ENCODE peak calls at places on chromosomes 11 and 22, in eight cellular contexts. J is breast epithelium; O is lower lobe of right lung; P is CD4-positive, CD25-positive, alpha-beta regulatory T cell; H is spleen; I is SJSA1; N is IMR-90; X is CD8-positive, alpha-beta T cell. M is an unnamed sample. For H3K4me1, the result is how much of the 10 kb centered on the place peaks cover.

GRCh38 chr11:25983280-25983679 is 348.6 kb upstream of the ANO3 start:
- DNase-seq in P (no peak), H (no peak), J (no peak), O (no peak), X (no peak), N (no peak), I (no peak), M (no peak)

GRCh38 chr11:57778318-57779037 is 16.9 kb downstream of the CTNND1 start:
- DNase-seq in I (peak), J (peak), O (peak), X (no peak), P (no peak), H (peak), N (peak), M (peak)

GRCh38 chr22:46069518-46070214 is 80.7 kb upstream of the PPARA start:
- DNase-seq in O (peak), N (peak), J (peak), H (peak), I (peak), P (no peak), X (no peak), M (no peak)

GRCh38 chr22:50118557-50119168 is 28.9 kb downstream of the MOV10L1 start:
- DNase-seq in O (no peak), N (peak), H (no peak), J (no peak), P (no peak), I (peak), X (no peak), M (no peak)

GRCh38 chr11:109527496-109527895 is 105.5 kb downstream of the C11orf87 start:
- DNase-seq in H (no peak), J (no peak), N (peak), P (no peak), I (no peak), X (no peak), O (no peak), M (no peak)

GRCh38 chr11:12330491-12331231 is 46.7 kb upstream of the PARVA start:
- DNase-seq in X (no peak), O (no peak), J (no peak), H (no peak), I (no peak), N (peak), P (no peak), M (no peak)

GRCh38 chr11:72578541-72578940 is 95.7 kb downstream of the PDE2A start:
- DNase-seq in H (peak), X (no peak), I (no peak), N (no peak), P (no peak), O (no peak), J (no peak), M (no peak)

GRCh38 chr11:96337541-96338530 is 5.2 kb downstream of the MAML2 start:
- DNase-seq in X (no peak), I (no peak), J (no peak), N (peak), O (no peak), H (peak), P (peak), M (no peak)

GRCh38 chr22:36385491-36386350 is 2.0 kb downstream of the MYH9 start:
- DNase-seq in I (peak), J (peak), N (no peak), P (peak), O (peak), H (peak), X (no peak), M (peak)

GRCh38 chr11:9078113-9079041 is 13.0 kb downstream of the SCUBE2 start:
- DNase-seq in P (no peak), J (no peak), I (no peak), N (peak), O (no peak), H (no peak), X (no peak), M (no peak)

GRCh38 chr11:44305643-44306468 is 4.1 kb downstream of the ALX4 start:
- DNase-seq in N (no peak), O (peak), P (no peak), J (no peak), X (no peak), H (peak), I (no peak), M (no peak)

GRCh38 chr11:74680703-74681531 is 50.3 kb downstream of the CHRDL2 start:
- DNase-seq in J (peak), H (peak), I (no peak), N (no peak), O (no peak), X (no peak), P (no peak), M (peak)

GRCh38 chr11:61270354-61271070 is 24.6 kb downstream of the VWCE start:
- DNase-seq in H (no peak), J (no peak), N (peak), O (no peak), X (no peak), P (no peak), I (no peak), M (no peak)

GRCh38 chr22:48299124-48299523 is 1528.5 kb downstream of the BRD1 start:
- DNase-seq in P (no peak), N (no peak), J (no peak), O (no peak), I (no peak), H (no peak), X (no peak), M (no peak)

GRCh38 chr11:67437082-67437821 is at the start of gene PTPRCAP:
- DNase-seq in O (no peak), H (peak), N (no peak), P (peak), X (peak), J (no peak), I (no peak), M (no peak)
- H3K4me1 ChIP-seq in O (under half), H (half or more), N (under half), P (half or more), X (half or more), J (under half), I (under half), M (half or more)

GRCh38 chr11:69978841-69979614 is 99.1 kb upstream of the ANO1 start:
- DNase-seq in I (no peak), J (no peak), H (no peak), N (no peak), P (no peak), O (no peak), X (no peak), M (no peak)

GRCh38 chr11:69983571-69983877 is 94.6 kb upstream of the ANO1 start:
- DNase-seq in O (no peak), N (no peak), I (no peak), J (no peak), P (no peak), H (peak), X (no peak), M (no peak)

GRCh38 chr11:69982675-69983570 is 95.2 kb upstream of the ANO1 start:
- DNase-seq in P (no peak), O (no peak), I (no peak), J (no peak), H (peak), X (no peak), N (no peak), M (no peak)

GRCh38 chr11:69979632-69980031 is 98.5 kb upstream of the ANO1 start:
- DNase-seq in P (no peak), X (no peak), O (no peak), J (no peak), H (no peak), N (no peak), I (no peak), M (no peak)

GRCh38 chr11:69981119-69981770 is 96.9 kb upstream of the ANO1 start:
- DNase-seq in N (no peak), X (no peak), J (no peak), I (no peak), H (peak), P (no peak), O (no peak), M (no peak)
- H3K4me1 ChIP-seq in N (under half), X (under half), J (under half), I (under half), H (under half), P (under half), O (under half), M (under half)

DNA sequence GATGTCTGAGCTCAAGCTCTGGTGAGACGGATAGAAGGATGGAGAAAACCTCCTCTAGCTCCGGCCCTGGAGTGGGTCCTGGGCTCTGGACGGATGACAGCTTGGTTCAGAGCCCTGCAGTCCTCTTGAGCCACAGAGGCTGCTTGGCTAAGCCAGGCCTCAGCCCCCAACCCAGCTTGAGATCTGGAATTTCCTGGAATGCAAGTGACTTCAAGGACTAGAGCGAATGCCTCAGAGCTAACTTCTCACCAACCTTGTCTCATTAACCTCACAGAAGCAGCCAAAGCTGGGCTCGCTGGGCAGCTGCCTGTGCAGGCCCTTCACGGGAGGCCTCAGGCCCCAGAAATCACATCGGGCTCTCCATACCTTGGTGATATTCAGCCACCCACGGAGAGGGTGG is 73.4 kb upstream of the TTLL12 start:
- DNase-seq in P (no peak), N (no peak), O (no peak), H (no peak), X (no peak), J (no peak), I (no peak), M (no peak)
- H3K4me1 ChIP-seq in P (under half), N (under half), O (under half), H (under half), X (under half), J (under half), I (under half), M (under half)

GRCh38 chr11:103215812-103216211 is 106.6 kb downstream of the DYNC2H1 start:
- DNase-seq in P (no peak), J (no peak), X (no peak), H (no peak), O (no peak), I (no peak), N (peak), M (no peak)

DNA sequence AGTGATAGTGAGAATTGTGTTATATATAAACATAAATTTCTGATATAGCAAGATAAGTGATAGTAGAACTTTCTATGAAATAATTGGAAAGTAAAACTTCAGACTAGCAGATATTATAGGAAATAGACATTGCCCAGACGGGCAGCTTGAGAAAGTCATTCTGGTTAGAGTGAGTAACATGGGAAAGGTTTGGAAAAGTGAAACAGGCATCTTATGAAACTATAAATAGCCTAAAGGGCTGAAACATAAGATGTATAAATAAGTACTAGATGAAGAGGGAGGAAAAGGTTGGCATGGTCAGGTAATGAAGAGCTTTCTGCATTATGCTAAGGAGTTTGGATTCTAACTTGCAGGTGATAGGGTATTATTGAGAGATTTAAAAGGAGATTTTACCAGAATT is 101.3 kb downstream of the DYNC2H1 start:
- DNase-seq in I (no peak), O (no peak), P (no peak), X (no peak), J (no peak), N (peak), H (no peak), M (no peak)
- H3K4me1 ChIP-seq in I (under half), O (under half), P (under half), X (under half), J (under half), N (under half), H (under half), M (under half)

DNA sequence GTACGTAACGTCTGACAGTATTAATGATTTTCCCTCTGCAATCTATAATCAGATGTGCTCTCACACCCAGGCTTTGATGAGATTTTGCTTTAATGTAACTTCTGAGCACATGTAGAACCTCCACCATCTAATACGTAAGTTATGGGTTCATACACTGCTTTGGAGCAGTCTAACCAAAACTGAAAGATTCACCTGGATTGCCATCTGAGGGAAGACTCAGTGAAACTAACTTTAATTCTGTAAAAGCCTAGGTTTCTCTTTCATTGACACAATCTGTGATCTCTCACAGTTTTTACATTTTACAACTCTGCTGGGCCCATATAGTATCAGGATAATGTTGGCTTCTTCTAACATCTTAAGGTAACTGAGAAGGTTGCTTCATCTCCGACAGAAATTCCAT is 30.1 kb upstream of the MTNR1B start:
- DNase-seq in X (no peak), J (no peak), O (no peak), H (no peak), N (no peak), I (no peak), P (no peak), M (no peak)
- H3K4me1 ChIP-seq in X (under half), J (under half), O (under half), H (under half), N (under half), I (under half), P (under half), M (under half)

M was measured in left lung.